ENCODE peak calls at places on chromosomes 12 and 14, in eight cellular contexts. O, R, E, D, H, M, Q and U are unnamed samples.

GRCh38 chr12:6962285-6963015 is 8.0 kb downstream of the PHB2 start:
- DNase-seq in O (no peak), R (peak; percentile 64), E (peak; percentile 82), D (peak; percentile 35), H (no peak), M (no peak), Q (no peak), U (no peak)

GRCh38 chr14:59358774-59359173 is 106.4 kb downstream of the GPR135 start:
- DNase-seq in O (no peak), R (no peak), E (no peak), D (no peak), H (no peak), M (no peak), Q (no peak), U (no peak)

GRCh38 chr14:103943673-103944072 is 1.3 kb upstream of the RD3L start:
- DNase-seq in O (no peak), R (no peak), E (no peak), D (no peak), H (no peak), M (no peak), Q (no peak), U (no peak)

GRCh38 chr12:57632898-57633825 is at the start of gene B4GALNT1:
- DNase-seq in O (peak; percentile 55), R (peak; percentile 86), E (peak; percentile 76), D (peak; percentile 91), H (no peak), M (peak; percentile 65), Q (no peak), U (peak; percentile 71)

GRCh38 chr12:89359615-89360014 is 7.3 kb upstream of the DUSP6 start:
- DNase-seq in O (no peak), R (no peak), E (no peak), D (no peak), H (no peak), M (no peak), Q (no peak), U (no peak)

GRCh38 chr12:53994268-53994690 is 5.7 kb upstream of the HOXC9 start:
- DNase-seq in O (no peak), R (no peak), E (no peak), D (peak; percentile 55), H (no peak), M (no peak), Q (no peak), U (no peak)

GRCh38 chr12:25556136-25556535 is 3.1 kb upstream of the LMNTD1 start:
- DNase-seq in O (no peak), R (no peak), E (no peak), D (no peak), H (no peak), M (no peak), Q (no peak), U (no peak)

GRCh38 chr12:26465419-26466097 is 270.2 kb downstream of the SSPN start:
- DNase-seq in O (no peak), R (no peak), E (no peak), D (no peak), H (no peak), M (no peak), Q (no peak), U (no peak)

GRCh38 chr14:57578427-57579220 is 85.0 kb upstream of the CCDC198 start:
- DNase-seq in O (no peak), R (no peak), E (no peak), D (no peak), H (no peak), M (no peak), Q (no peak), U (no peak)